ENCODE peak calls at places on chromosomes 5 and 9, in nine cellular contexts. Z is HS-27A; J is skeletal muscle cell; W is stimulated activated CD8-positive, alpha-beta memory T cell treated with anti-CD3 and anti-CD28 coated beads, Interleukin-15, amount 100 ng/mL, for 4 hours; G is neural progenitor cell; M is GM10248; Q is HEK293T; P is NCI-H1092 treated with DMSO at 0.1 percent for 48 hours; K is stimulated activated CD4-positive, alpha-beta T cell treated with anti-CD3 and anti-CD28 coated beads, Interleukin-2, amount 100 ng/mL, for 48 hours. N is an unnamed sample.

GRCh38 chr5:109865636-109866035 is 175.9 kb downstream of the MAN2A1 start:
- DNase-seq in W (no peak), K (no peak), G (no peak), M (no peak), J (peak), Q (no peak), P (no peak), Z (peak), N (no peak)

GRCh38 chr5:39191216-39191615 is 28.1 kb downstream of the FYB1 start:
- DNase-seq in Q (no peak), J (no peak), Z (no peak), W (no peak), G (no peak), K (no peak), P (no peak), M (no peak), N (no peak)

GRCh38 chr5:16669776-16670175 is 53.0 kb upstream of the RETREG1 start:
- DNase-seq in W (no peak), Q (no peak), P (no peak), Z (no peak), G (no peak), J (peak), M (no peak), K (no peak), N (no peak)

GRCh38 chr5:180823938-180824629 is 21.5 kb upstream of the MGAT1 start:
- DNase-seq in J (no peak), P (no peak), M (no peak), G (no peak), Z (no peak), Q (no peak), K (no peak), W (no peak), N (no peak)

GRCh38 chr9:121508415-121508814 is 8.8 kb upstream of the GGTA1 start:
- DNase-seq in Q (no peak), K (no peak), G (peak), J (no peak), P (peak), M (no peak), Z (no peak), W (no peak), N (no peak)

GRCh38 chr5:127582723-127583370 is 65.4 kb downstream of the PRRC1 start:
- DNase-seq in P (no peak), J (no peak), M (no peak), G (no peak), W (no peak), K (no peak), Q (no peak), Z (no peak), N (no peak)

GRCh38 chr5:128491291-128491690 is 46.8 kb downstream of the FBN2 start:
- DNase-seq in P (no peak), Q (no peak), K (no peak), G (peak), Z (no peak), W (no peak), M (no peak), J (no peak), N (no peak)

GRCh38 chr5:125257057-125257970 is 510.9 kb upstream of the ZNF608 start:
- DNase-seq in K (no peak), Q (peak), M (no peak), Z (no peak), J (peak), P (no peak), W (no peak), G (no peak), N (no peak)

GRCh38 chr9:14309403-14309802 is 4.5 kb downstream of the NFIB start:
- DNase-seq in W (no peak), J (peak), P (no peak), G (no peak), Q (no peak), Z (no peak), K (no peak), M (no peak), N (no peak)

GRCh38 chr5:15383469-15383868 is 116.5 kb upstream of the FBXL7 start:
- DNase-seq in Q (no peak), J (no peak), M (no peak), P (no peak), K (no peak), W (no peak), G (peak), Z (no peak), N (no peak)

GRCh38 chr5:180467989-180468731 is 26.0 kb upstream of the CNOT6 start:
- DNase-seq in Z (no peak), P (no peak), M (no peak), Q (no peak), W (no peak), K (no peak), J (no peak), G (no peak), N (no peak)

GRCh38 chr9:91920846-91921350 is 29.1 kb downstream of the ROR2 start:
- DNase-seq in J (no peak), K (no peak), Z (no peak), P (no peak), Q (no peak), M (no peak), W (no peak), G (no peak), N (no peak)